ENCODE peak calls at places on chromosomes 1 and 21, in nine cellular contexts. S is cardiac muscle cell; Y is epithelial cell of esophagus; D is PC-3; J is tibial artery; B is CD4-positive, alpha-beta T cell; R is activated CD8-positive, alpha-beta T cell treated with anti-CD3 and anti-CD28 coated beads for 36 hours; F is right atrium auricular region; V is brain microvascular endothelial cell. I is an unnamed sample.

GRCh38 chr1:10232213-10232612 is 21.8 kb downstream of the KIF1B start:
- DNase-seq in D (no peak), B (no peak), F (no peak), R (no peak), Y (no peak), J (no peak), S (no peak), V (no peak), I (no peak)

GRCh38 chr1:218869276-218869675 is 304.4 kb upstream of the LYPLAL1 start:
- DNase-seq in F (no peak), V (no peak), J (no peak), D (no peak), R (no peak), Y (no peak), S (no peak), B (no peak), I (no peak)

GRCh38 chr1:204760350-204761134 is 75.0 kb upstream of the LRRN2 start:
- DNase-seq in Y (peak), B (no peak), V (no peak), D (peak), R (no peak), S (no peak), J (no peak), F (no peak), I (peak)

GRCh38 chr1:223009421-223009820 is 133.6 kb downstream of the TLR5 start:
- DNase-seq in V (no peak), J (no peak), S (no peak), R (no peak), B (no peak), Y (no peak), F (no peak), D (no peak), I (no peak)

GRCh38 chr21:46184625-46185555 is 631 bp upstream of the SPATC1L start:
- DNase-seq in R (peak), D (peak), F (peak), B (peak), Y (peak), V (peak), J (peak), S (peak), I (peak)

GRCh38 chr1:188249813-188250212 is 1421.1 kb downstream of the PLA2G4A start:
- DNase-seq in R (no peak), D (no peak), Y (no peak), J (no peak), S (no peak), V (no peak), B (no peak), F (no peak), I (no peak)

GRCh38 chr21:42836767-42837301 is 42.5 kb downstream of the WDR4 start:
- DNase-seq in R (no peak), Y (no peak), F (peak), J (no peak), V (no peak), S (no peak), D (no peak), B (no peak), I (no peak)

GRCh38 chr1:224592636-224593579 is 23.2 kb upstream of the CNIH3 start:
- DNase-seq in B (no peak), D (peak), S (peak), J (no peak), V (peak), Y (peak), F (no peak), R (no peak), I (peak)

GRCh38 chr1:216075339-216075738 is 347.9 kb downstream of the USH2A start:
- DNase-seq in F (no peak), Y (no peak), S (peak), R (no peak), D (peak), J (no peak), B (no peak), V (no peak), I (peak)

GRCh38 chr1:155202198-155202597 is 5.5 kb downstream of the THBS3 start:
- DNase-seq in V (no peak), Y (no peak), B (no peak), J (no peak), S (no peak), D (no peak), F (no peak), R (no peak), I (no peak)

GRCh38 chr1:119617751-119618691 is 30.0 kb downstream of the ZNF697 start:
- DNase-seq in F (no peak), S (peak), V (no peak), D (no peak), B (no peak), R (no peak), J (no peak), Y (no peak), I (no peak)

DNA sequence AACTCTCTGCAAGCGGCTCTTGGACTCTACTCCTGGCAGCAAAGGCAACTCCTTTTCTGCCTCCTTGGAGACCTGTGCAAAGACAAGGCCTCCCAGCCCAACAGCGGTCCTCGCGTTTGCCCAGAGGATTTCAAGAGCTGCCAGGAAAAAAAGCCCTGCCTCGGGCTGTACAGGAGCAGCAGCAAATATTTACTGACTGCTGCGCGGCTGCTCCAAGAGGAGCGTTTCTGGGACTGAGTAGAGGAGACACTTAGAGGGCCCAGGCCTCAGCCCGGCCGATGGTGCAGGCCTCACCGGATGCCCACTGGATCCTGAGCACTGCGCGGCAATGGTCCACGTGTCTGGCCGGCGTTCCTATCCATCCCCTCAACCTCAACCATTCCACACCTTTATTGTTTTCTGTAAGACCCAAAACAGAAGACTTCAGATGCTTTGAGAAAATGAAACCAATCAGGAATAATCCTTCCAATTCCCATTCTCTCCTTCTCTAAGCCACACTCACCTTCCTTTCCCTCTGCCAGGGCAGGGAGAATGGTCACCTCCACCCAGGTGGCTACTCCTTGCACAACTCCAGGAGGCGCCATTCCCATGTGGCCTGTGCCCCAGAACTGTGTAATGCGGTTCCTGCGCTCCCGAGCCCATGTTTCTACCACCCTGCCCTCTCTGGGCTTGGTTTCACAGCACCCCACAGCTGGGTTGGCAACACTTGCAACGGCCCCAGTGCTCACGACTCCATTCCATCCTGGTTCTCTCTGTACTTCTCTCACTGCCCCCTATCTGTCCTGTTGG is 215.8 kb downstream of the TRABD2B start:
- DNase-seq in F (no peak), S (no peak), Y (no peak), B (no peak), V (no peak), J (no peak), R (no peak), D (no peak), I (no peak)
- TF ChIP-seq CTCF in F (no peak), S (no peak), Y (no peak), B (no peak), V (no peak), J (no peak), R (no peak), D (no peak), I (no peak)

DNA sequence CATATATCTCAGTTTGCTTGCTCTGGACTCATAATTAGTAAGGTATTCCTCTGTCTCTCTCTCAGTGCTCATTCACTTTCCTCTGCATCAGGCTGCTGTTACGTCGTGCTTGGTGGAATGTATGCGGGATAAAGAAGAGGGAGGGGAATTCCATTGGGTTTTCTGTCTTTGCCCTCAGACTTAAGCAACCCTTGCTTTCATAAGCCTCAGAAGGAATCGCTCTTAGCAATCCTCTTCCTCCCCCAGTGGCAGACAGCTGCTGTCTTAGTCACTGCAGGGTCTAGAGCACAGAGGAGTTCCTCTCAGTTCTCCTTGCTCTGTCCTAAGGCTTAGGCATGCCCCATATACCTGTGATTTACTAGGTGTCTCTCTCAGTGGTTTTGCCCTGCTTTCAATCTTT is 19.1 kb upstream of the NTMT2 start:
- DNase-seq in D (no peak), J (no peak), B (no peak), R (no peak), F (no peak), Y (peak), S (peak), V (peak), I (peak)
- TF ChIP-seq CTCF in D (no peak), J (no peak), B (no peak), R (no peak), F (no peak), Y (no peak), S (peak), V (peak), I (no peak)

GRCh38 chr21:39911286-39911685 is 44.0 kb downstream of the PCP4 start:
- DNase-seq in S (no peak), F (no peak), J (no peak), D (peak), R (no peak), Y (no peak), V (no peak), B (no peak), I (no peak)
- TF ChIP-seq CTCF in S (no peak), F (no peak), J (no peak), D (peak), R (no peak), Y (no peak), V (no peak), B (no peak), I (no peak)

DNA sequence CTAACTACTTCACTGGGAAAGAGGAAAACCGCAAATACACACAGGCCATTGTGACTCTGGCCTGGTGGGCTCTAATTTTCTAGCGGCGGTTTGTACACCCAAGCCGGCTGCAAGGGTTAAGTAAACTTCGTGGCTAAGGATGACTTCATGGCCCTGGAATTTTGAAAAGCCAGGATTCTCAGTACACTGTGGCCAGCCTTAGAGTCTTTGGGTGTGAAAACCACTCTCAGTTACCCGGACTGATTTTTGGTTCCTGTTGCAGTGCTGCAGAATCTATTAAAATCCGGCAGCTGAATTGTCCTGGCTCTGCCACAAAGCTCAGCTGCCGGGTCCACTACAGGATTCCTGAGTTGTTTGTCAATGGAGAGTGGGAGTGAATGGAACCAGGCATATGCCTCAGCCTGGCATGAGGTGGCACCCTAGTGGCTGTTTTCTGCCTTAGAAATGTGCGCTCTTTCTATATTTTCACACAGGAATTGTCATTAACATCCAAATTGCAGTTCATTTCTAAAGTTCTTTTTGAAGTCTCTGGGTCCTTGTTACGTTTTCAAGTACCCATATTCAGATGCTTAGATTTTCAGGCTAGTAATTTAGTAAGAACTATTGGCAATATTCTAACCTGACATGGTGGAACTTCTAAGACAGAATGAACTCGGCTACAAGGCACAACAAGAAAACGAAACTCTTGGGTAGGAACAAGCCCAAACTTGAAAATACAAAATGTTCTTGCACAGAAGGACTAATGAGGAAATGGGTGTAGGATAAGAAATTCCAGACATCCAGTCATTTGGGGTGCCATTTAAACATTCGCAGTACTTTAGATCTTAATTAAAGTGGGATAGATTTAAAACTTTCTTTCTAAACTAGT is 255.9 kb downstream of the NFIA start:
- DNase-seq in B (no peak), J (peak), V (peak), D (peak), R (no peak), S (peak), F (peak), Y (peak), I (peak)
- TF ChIP-seq CTCF in B (no peak), J (peak), V (peak), D (peak), R (peak), S (peak), F (peak), Y (peak), I (peak)

GRCh38 chr21:31347435-31348032 is 3.5 kb upstream of the TIAM1 start:
- DNase-seq in J (no peak), F (no peak), R (no peak), S (peak), V (peak), Y (peak), B (no peak), D (peak), I (peak)
- TF ChIP-seq CTCF in J (no peak), F (peak), R (peak), S (peak), V (peak), Y (peak), B (no peak), D (peak), I (peak)